ENCODE peak calls at places on chromosomes 6 and 20, in seven cellular contexts. C, Y, P, L, O, M and X are unnamed samples.

GRCh38 chr6:136989591-136990578 is 54.9 kb downstream of the IL20RA start:
- DNase-seq in C (no peak), Y (no peak), P (peak; percentile 75), L (peak; percentile 51), O (peak; percentile 80), M (peak; percentile 15), X (no peak)

GRCh38 chr6:39214120-39214813 is 15.0 kb downstream of the KCNK5 start:
- DNase-seq in C (no peak), Y (no peak), P (no peak), L (no peak), O (no peak), M (no peak), X (no peak)

GRCh38 chr6:158816329-158816728 is 2.8 kb downstream of the EZR start:
- DNase-seq in C (no peak), Y (no peak), P (peak; percentile 40), L (no peak), O (no peak), M (no peak), X (no peak)

GRCh38 chr20:48621256-48622078 is 206.3 kb downstream of the PREX1 start:
- DNase-seq in C (peak; percentile 91), Y (no peak), P (no peak), L (no peak), O (peak; percentile 73), M (peak; percentile 76), X (peak; percentile 61)

GRCh38 chr6:42352856-42353564 is 98.7 kb downstream of the TRERF1 start:
- DNase-seq in C (peak; percentile 35), Y (peak; percentile 89), P (no peak), L (no peak), O (no peak), M (no peak), X (no peak)

GRCh38 chr20:37345339-37346231 is at the start of gene SRC:
- DNase-seq in C (peak; percentile 93), Y (peak; percentile 54), P (peak; percentile 74), L (peak; percentile 83), O (peak; percentile 95), M (peak; percentile 94), X (peak; percentile 93)

GRCh38 chr20:52972965-52973819 is 1.0 kb downstream of the TSHZ2 start:
- DNase-seq in C (peak; percentile 44), Y (peak; percentile 10), P (peak; percentile 69), L (peak; percentile 54), O (peak; percentile 62), M (peak; percentile 6), X (no peak)

GRCh38 chr6:154815938-154816820 is 83.0 kb downstream of the SCAF8 start:
- DNase-seq in C (no peak), Y (peak; percentile 43), P (no peak), L (no peak), O (no peak), M (no peak), X (no peak)

GRCh38 chr6:42333622-42334021 is 116.0 kb upstream of the MRPS10 start:
- DNase-seq in C (no peak), Y (no peak), P (no peak), L (no peak), O (no peak), M (no peak), X (no peak)

GRCh38 chr6:75776461-75776860 is 27.4 kb downstream of the MYO6 start:
- DNase-seq in C (no peak), Y (no peak), P (no peak), L (no peak), O (no peak), M (no peak), X (no peak)

GRCh38 chr20:61722146-61722678 is 343.5 kb downstream of the TAF4 start:
- DNase-seq in C (no peak), Y (peak; percentile 20), P (peak; percentile 78), L (no peak), O (no peak), M (no peak), X (no peak)

GRCh38 chr6:2196079-2196679 is 49.2 kb downstream of the GMDS start:
- DNase-seq in C (peak; percentile 49), Y (peak; percentile 69), P (peak; percentile 66), L (no peak), O (no peak), M (peak; percentile 30), X (no peak)

GRCh38 chr6:29813809-29814208 is 13.8 kb upstream of the HLA-G start:
- DNase-seq in C (peak; percentile 25), Y (peak; percentile 41), P (no peak), L (no peak), O (no peak), M (peak; percentile 54), X (no peak)
- TF ChIP-seq CTCF in C (no peak), Y (no peak), P (no peak), L (no peak), O (no peak), M (no peak), X (no peak)

GRCh38 chr6:148779142-148779562 is 32.3 kb downstream of the UST start:
- DNase-seq in C (no peak), Y (peak; percentile 71), P (no peak), L (no peak), O (no peak), M (no peak), X (no peak)
- TF ChIP-seq CTCF in C (no peak), Y (no peak), P (no peak), L (no peak), O (no peak), M (no peak), X (no peak)

GRCh38 chr6:108115598-108116058 is 41.1 kb upstream of the OSTM1 start:
- DNase-seq in C (no peak), Y (peak; percentile 39), P (peak; percentile 46), L (peak; percentile 65), O (peak; percentile 82), M (peak; percentile 77), X (peak; percentile 76)
- TF ChIP-seq CTCF in C (peak; percentile 35), Y (peak; percentile 32), P (peak; percentile 49), L (no peak), O (peak; percentile 33), M (peak; percentile 46), X (peak; percentile 44)

DNA sequence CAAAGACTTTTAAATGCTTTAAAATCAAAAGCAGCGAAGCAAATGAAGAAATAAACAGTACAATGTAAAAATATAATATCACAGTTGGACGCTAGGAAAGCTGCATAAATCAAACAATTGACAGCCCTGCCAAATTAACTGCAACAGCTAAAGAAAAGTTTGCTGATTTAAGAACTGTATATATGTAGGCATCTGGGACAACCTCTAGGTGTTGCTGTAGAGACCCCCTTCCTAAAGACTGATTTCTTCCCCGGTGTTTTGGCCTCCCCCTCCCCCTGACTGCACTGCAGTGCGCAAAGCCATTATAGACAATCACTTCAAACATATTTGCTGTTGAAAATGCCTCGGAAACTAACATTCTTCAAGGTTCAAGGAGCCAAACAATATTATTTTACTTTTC is 1.1 kb downstream of the ELOVL4 start:
- DNase-seq in C (peak; percentile 17), Y (peak; percentile 36), P (peak; percentile 63), L (peak; percentile 42), O (no peak), M (peak; percentile 11), X (no peak)
- TF ChIP-seq CTCF in C (peak; percentile 58), Y (peak; percentile 52), P (peak; percentile 51), L (peak; percentile 41), O (no peak), M (peak; percentile 17), X (no peak)

GRCh38 chr20:57589123-57589727 is 28.3 kb downstream of the PCK1 start:
- DNase-seq in C (no peak), Y (no peak), P (no peak), L (no peak), O (peak; percentile 55), M (no peak), X (no peak)
- TF ChIP-seq CTCF in C (no peak), Y (no peak), P (no peak), L (no peak), O (no peak), M (no peak), X (no peak)

DNA sequence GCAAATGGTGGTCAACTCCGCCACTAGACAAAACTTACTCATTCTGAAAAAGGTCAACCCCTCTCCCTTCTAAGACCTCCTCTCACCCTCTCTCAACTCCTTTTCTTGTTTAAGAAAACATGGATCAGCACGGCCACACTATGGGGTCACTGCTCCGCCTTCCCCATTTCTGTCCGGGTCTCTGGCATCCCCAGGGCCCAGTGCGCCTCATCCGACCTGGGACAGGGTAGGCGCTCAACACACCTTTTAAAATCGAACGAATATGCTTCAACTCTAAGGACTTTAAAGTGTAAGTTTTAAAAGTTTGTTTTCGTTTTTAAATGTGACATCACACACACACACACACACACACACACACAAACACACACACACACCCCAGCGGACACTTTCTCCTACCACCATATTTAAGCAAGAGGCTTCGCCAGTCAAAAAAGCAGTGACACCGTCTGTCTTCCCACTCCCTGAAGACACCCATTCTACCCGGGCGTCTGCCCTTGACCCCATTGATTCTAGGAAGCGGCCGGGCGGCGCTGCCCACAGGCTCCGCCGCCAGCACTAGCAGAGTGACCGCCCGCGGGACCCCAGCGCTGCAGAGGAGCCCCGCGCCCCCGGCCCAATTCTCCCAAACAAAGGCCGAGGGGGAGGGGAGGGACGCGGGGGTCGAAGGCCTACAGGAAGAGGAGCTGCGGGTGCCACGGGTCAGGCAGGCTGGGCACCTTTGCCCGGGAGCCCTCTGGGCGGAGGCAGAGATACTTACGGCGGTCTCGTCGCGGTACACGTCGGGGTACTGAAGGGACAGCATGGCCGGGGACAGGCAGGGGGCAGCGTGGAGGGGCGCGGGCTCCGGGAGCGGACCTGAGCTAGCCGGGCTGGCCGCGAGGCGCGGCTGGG is 547 bp downstream of the PREP start:
- DNase-seq in C (peak; percentile 38), Y (peak; percentile 53), P (no peak), L (no peak), O (peak; percentile 90), M (peak; percentile 9), X (peak; percentile 62)
- TF ChIP-seq CTCF in C (no peak), Y (no peak), P (no peak), L (no peak), O (no peak), M (no peak), X (no peak)

GRCh38 chr6:45949256-45949655 is 66.4 kb downstream of the CLIC5 start:
- DNase-seq in C (no peak), Y (no peak), P (no peak), L (no peak), O (peak; percentile 25), M (peak; percentile 35), X (no peak)

GRCh38 chr6:45942953-45943352 is 72.7 kb downstream of the CLIC5 start:
- DNase-seq in C (no peak), Y (no peak), P (no peak), L (no peak), O (no peak), M (no peak), X (no peak)

GRCh38 chr6:45946887-45947286 is 68.8 kb downstream of the CLIC5 start:
- DNase-seq in C (peak; percentile 6), Y (peak; percentile 65), P (no peak), L (no peak), O (no peak), M (no peak), X (no peak)

GRCh38 chr6:45947807-45948206 is 67.9 kb downstream of the CLIC5 start:
- DNase-seq in C (no peak), Y (no peak), P (no peak), L (no peak), O (no peak), M (no peak), X (no peak)

DNA sequence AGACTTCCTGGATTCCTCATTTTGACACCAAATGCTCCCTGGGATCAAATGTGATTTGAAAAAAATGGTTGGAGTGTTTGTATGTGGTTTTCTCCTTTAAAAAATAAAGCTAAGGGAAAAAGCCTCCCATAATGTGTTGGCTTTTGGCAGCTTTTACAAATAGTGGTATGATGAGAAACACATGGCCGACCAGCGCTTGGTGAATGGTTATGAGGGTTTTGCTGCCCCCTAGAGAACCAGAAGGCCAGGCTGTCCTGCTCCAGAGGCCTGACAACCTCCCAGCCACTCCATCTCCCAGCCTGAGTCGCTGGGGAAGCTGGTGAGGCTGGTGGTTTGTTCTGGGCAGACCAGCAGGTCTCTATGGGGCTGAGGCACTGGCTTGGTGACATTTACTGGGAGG is 69.3 kb downstream of the CLIC5 start:
- DNase-seq in C (no peak), Y (peak; percentile 92), P (peak; percentile 53), L (no peak), O (peak; percentile 50), M (no peak), X (no peak)
- TF ChIP-seq CTCF in C (no peak), Y (peak; percentile 72), P (peak; percentile 71), L (no peak), O (no peak), M (no peak), X (peak; percentile 29)